ENCODE peak calls at places on chromosomes 6 and 20, in ten cellular contexts. Y is spleen, T is PC-9, E is A549, W is esophagus squamous epithelium, G is LNCaP clone FGC, O is NB4, I is stomach, S is tibial artery, D is fibroblast of mammary gland. V is an unnamed sample.

GRCh38 chr6:143187173-143187908 is 126.7 kb downstream of the AIG1 start:
- DNase-seq in S (no peak), W (no peak), O (no peak), E (no peak), T (no peak), D (peak), I (no peak), G (no peak), Y (no peak), V (peak)

GRCh38 chr6:158049055-158050028 is 67.7 kb downstream of the SYNJ2 start:
- DNase-seq in O (no peak), T (no peak), W (no peak), E (no peak), G (no peak), I (no peak), Y (no peak), S (no peak), D (no peak), V (no peak)

GRCh38 chr20:47607208-47607613 is 105.5 kb downstream of the NCOA3 start:
- DNase-seq in W (no peak), D (peak), O (no peak), Y (no peak), G (no peak), S (no peak), T (no peak), I (no peak), E (no peak), V (peak)

GRCh38 chr6:111653961-111654360 is 48.3 kb upstream of the TRAF3IP2 start:
- DNase-seq in E (no peak), G (peak), T (no peak), Y (no peak), S (no peak), D (no peak), O (no peak), W (no peak), I (no peak), V (no peak)

GRCh38 chr6:42512498-42513042 is 51.3 kb upstream of the UBR2 start:
- DNase-seq in W (no peak), S (no peak), E (no peak), I (no peak), T (no peak), O (no peak), Y (no peak), D (no peak), G (peak), V (no peak)

GRCh38 chr6:41651246-41651961 is 13.1 kb downstream of the MDFI start:
- DNase-seq in O (no peak), S (no peak), D (no peak), W (no peak), E (no peak), G (no peak), Y (no peak), I (no peak), T (no peak), V (no peak)

GRCh38 chr20:53963670-53964466 is 106.5 kb downstream of the BCAS1 start:
- DNase-seq in Y (no peak), D (no peak), I (no peak), W (no peak), G (no peak), O (no peak), T (no peak), S (no peak), E (no peak), V (no peak)

GRCh38 chr6:105619971-105620741 is 217.3 kb upstream of the PREP start:
- DNase-seq in Y (no peak), I (no peak), W (no peak), S (no peak), D (peak), E (no peak), T (no peak), O (no peak), G (no peak), V (no peak)

GRCh38 chr6:55182016-55182650 is 7.8 kb downstream of the HCRTR2 start:
- DNase-seq in D (no peak), I (no peak), E (no peak), W (no peak), Y (no peak), S (no peak), T (no peak), G (no peak), O (peak), V (no peak)

GRCh38 chr20:51400051-51400926 is 142.2 kb downstream of the NFATC2 start:
- DNase-seq in Y (peak), E (no peak), I (peak), W (peak), S (no peak), O (no peak), G (no peak), D (no peak), T (no peak), V (peak)

GRCh38 chr20:53040678-53041674 is 68.8 kb downstream of the TSHZ2 start:
- DNase-seq in G (no peak), O (no peak), I (no peak), S (peak), E (no peak), D (peak), W (no peak), T (no peak), Y (no peak), V (no peak)

GRCh38 chr6:150006961-150007464 is 18.3 kb downstream of the RAET1L start:
- DNase-seq in T (no peak), S (peak), E (peak), W (no peak), O (peak), G (no peak), D (peak), I (no peak), Y (peak), V (peak)

GRCh38 chr6:112286010-112286409 is 31.6 kb upstream of the LAMA4 start:
- DNase-seq in O (peak), W (no peak), I (no peak), G (no peak), D (no peak), S (no peak), Y (no peak), T (no peak), E (no peak), V (no peak)

GRCh38 chr20:34475979-34476736 is 40.1 kb upstream of the DYNLRB1 start:
- DNase-seq in Y (peak), O (no peak), I (peak), G (no peak), D (peak), S (peak), E (peak), T (no peak), W (no peak), V (peak)

GRCh38 chr6:1412908-1413307 is 23.5 kb downstream of the FOXF2 start:
- DNase-seq in W (no peak), T (no peak), O (no peak), Y (no peak), S (no peak), I (no peak), E (no peak), D (no peak), G (no peak), V (no peak)

GRCh38 chr20:50663095-50663821 is 28.1 kb downstream of the RIPOR3 start:
- DNase-seq in Y (no peak), G (peak), I (peak), W (no peak), E (peak), O (peak), S (no peak), T (peak), D (no peak), V (no peak)

GRCh38 chr20:24953621-24954133 is 4.6 kb downstream of the CST7 start:
- DNase-seq in I (peak), S (no peak), G (no peak), O (no peak), Y (peak), T (no peak), W (no peak), D (no peak), E (no peak), V (no peak)

GRCh38 chr6:12485226-12485764 is 195.1 kb downstream of the EDN1 start:
- DNase-seq in W (no peak), Y (no peak), G (peak), T (no peak), O (no peak), D (no peak), E (peak), S (no peak), I (no peak), V (no peak)

GRCh38 chr6:16316741-16317251 is 78.4 kb downstream of the GMPR start:
- DNase-seq in Y (no peak), D (peak), I (no peak), E (peak), G (no peak), W (no peak), T (peak), S (peak), O (peak), V (peak)

GRCh38 chr20:47678536-47678935 is 106.7 kb downstream of the SULF2 start:
- DNase-seq in Y (no peak), E (no peak), T (no peak), G (no peak), O (no peak), S (no peak), I (no peak), W (no peak), D (no peak), V (no peak)

GRCh38 chr6:108568101-108568500 is 7.4 kb downstream of the FOXO3 start:
- DNase-seq in G (no peak), S (no peak), W (no peak), T (no peak), E (no peak), I (no peak), O (no peak), Y (no peak), D (no peak), V (no peak)

GRCh38 chr6:48068326-48069191 is 42.4 kb downstream of the PTCHD4 start:
- DNase-seq in O (no peak), D (peak), W (no peak), I (no peak), S (peak), G (no peak), E (no peak), Y (peak), T (no peak), V (no peak)

GRCh38 chr6:111080713-111081112 is 6.6 kb upstream of the SLC16A10 start:
- DNase-seq in G (no peak), I (peak), S (no peak), D (no peak), W (no peak), E (no peak), T (no peak), O (no peak), Y (no peak), V (no peak)

GRCh38 chr6:148747145-148747492 is 289 bp downstream of the UST start:
- DNase-seq in O (peak), W (no peak), T (peak), G (no peak), Y (peak), D (peak), S (peak), E (no peak), I (peak), V (no peak)

GRCh38 chr6:52635049-52635577 is 35.8 kb upstream of the TMEM14A start:
- DNase-seq in Y (no peak), I (no peak), D (peak), E (no peak), S (no peak), O (no peak), W (no peak), T (no peak), G (no peak), V (peak)

GRCh38 chr20:37519508-37520416 is 1.3 kb upstream of the NNAT start:
- DNase-seq in S (no peak), E (no peak), Y (no peak), G (no peak), T (no peak), W (no peak), O (peak), I (peak), D (no peak), V (peak)
- H3K4me3 ChIP-seq in S (no peak), E (no peak), Y (no peak), G (peak), T (no peak), W (peak), O (no peak), I (no peak), D (no peak), V (peak)

GRCh38 chr6:3239110-3239830 is 11.8 kb upstream of the TUBB2B start:
- DNase-seq in G (no peak), I (no peak), O (no peak), Y (no peak), S (no peak), T (no peak), W (no peak), E (peak), D (no peak), V (no peak)
- TF ChIP-seq CTCF in G (no peak), I (no peak), O (no peak), Y (no peak), S (no peak), T (peak), W (no peak), E (no peak), D (no peak), V (peak)

DNA sequence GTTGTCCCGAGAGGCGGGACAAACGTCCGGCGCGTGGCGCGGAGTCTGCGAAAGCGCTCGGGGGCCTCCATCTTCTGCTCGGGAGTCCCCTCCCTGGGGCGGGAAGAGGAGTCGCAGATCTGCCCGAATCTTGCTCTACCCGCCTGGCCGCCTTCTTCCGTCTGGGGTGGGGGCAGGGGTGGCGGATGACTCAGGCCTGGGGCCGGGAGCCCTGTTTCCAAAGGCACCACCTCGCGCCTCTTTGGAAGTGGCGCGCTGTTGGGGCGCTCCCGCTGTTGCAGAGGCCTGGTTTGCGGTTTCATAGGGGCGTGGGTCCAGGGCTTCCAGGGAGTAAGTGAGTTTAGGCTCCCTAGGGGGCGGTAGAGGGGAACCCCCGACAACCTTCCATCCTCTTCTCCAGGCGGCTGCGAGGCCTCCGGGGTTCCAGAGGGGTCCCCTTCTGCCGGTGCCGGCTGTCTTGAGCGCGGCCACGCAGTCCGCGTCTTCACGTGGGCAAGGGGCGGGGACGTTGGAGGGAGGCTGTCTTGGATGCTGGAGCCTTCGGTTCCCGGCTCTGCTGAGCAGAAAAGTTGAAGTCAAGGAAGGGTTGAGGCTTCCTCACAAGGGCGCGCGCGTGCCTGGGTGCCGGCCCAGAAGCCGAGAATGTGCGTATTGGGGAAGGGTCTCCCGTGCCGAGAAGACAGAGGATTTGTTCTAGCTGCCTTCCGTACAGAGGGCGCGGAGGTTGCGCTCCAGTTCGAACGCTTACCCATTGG is 2.6 kb upstream of the TFAP2C start:
- DNase-seq in O (peak), I (no peak), W (no peak), E (peak), S (no peak), D (peak), Y (no peak), T (peak), G (no peak), V (peak)
- H3K4me3 ChIP-seq in O (no peak), I (no peak), W (peak), E (no peak), S (no peak), D (no peak), Y (no peak), T (peak), G (no peak), V (no peak)

GRCh38 chr6:89944181-89944755 is 50.0 kb downstream of the GJA10 start:
- DNase-seq in T (no peak), S (no peak), W (no peak), D (peak), I (no peak), Y (no peak), G (no peak), O (no peak), E (no peak), V (no peak)

GRCh38 chr6:89941847-89942497 is 47.7 kb downstream of the GJA10 start:
- DNase-seq in D (no peak), Y (no peak), O (no peak), T (no peak), G (no peak), E (no peak), W (no peak), I (no peak), S (no peak), V (no peak)

GRCh38 chr6:89941031-89941775 is 46.9 kb downstream of the GJA10 start:
- DNase-seq in O (no peak), Y (no peak), W (no peak), I (peak), G (peak), S (no peak), T (no peak), D (peak), E (no peak), V (peak)

GRCh38 chr6:89942601-89943000 is 48.3 kb downstream of the GJA10 start:
- DNase-seq in E (no peak), W (no peak), Y (no peak), T (no peak), G (no peak), D (no peak), I (no peak), S (no peak), O (no peak), V (no peak)

GRCh38 chr6:89944826-89945407 is 50.6 kb downstream of the GJA10 start:
- DNase-seq in G (no peak), O (peak), W (no peak), T (no peak), E (peak), D (peak), I (no peak), S (no peak), Y (no peak), V (peak)
- TF ChIP-seq CTCF in G (no peak), O (peak), W (no peak), T (peak), E (peak), D (peak), I (no peak), S (no peak), Y (peak), V (peak)

GRCh38 chr6:152310371-152310954 is 326.7 kb downstream of the SYNE1 start:
- DNase-seq in I (no peak), Y (no peak), D (no peak), G (no peak), S (no peak), E (no peak), O (no peak), W (no peak), T (no peak), V (no peak)

GRCh38 chr6:152313542-152314482 is 323.4 kb downstream of the SYNE1 start:
- DNase-seq in O (no peak), T (no peak), S (no peak), G (no peak), I (no peak), Y (no peak), E (no peak), W (no peak), D (peak), V (peak)

GRCh38 chr6:152309648-152310047 is 327.5 kb downstream of the SYNE1 start:
- DNase-seq in Y (peak), T (no peak), G (no peak), E (no peak), D (no peak), S (no peak), W (no peak), O (peak), I (peak), V (no peak)

GRCh38 chr6:152314483-152314832 is 322.7 kb downstream of the SYNE1 start:
- DNase-seq in D (no peak), T (no peak), G (no peak), Y (no peak), E (no peak), S (no peak), O (no peak), I (no peak), W (no peak), V (no peak)

GRCh38 chr6:152312434-152312833 is 324.7 kb downstream of the SYNE1 start:
- DNase-seq in O (no peak), T (no peak), G (no peak), E (no peak), W (no peak), D (no peak), Y (no peak), I (no peak), S (no peak), V (no peak)
- H3K4me3 ChIP-seq in O (no peak), T (no peak), G (no peak), E (no peak), W (no peak), D (no peak), Y (no peak), I (no peak), S (no peak), V (no peak)